ENCODE peak calls at places on chromosomes 4 and X, in five cellular contexts. One of them, this sample, is unnamed.
A peak's percentile ranks its signal among the peaks of the same experiment; 100 is the strongest.

GRCh38 chr4:3489451-3489962 is 26.4 kb downstream of the DOK7 start:
- DNase-seq in H9: no peak
- DNase-seq in mammary epithelial cell: no peak
- DNase-seq in lower leg skin: no peak
- DNase-seq in lung: no peak
- DNase-seq in this sample: no peak

GRCh38 chr4:17812801-17813200 is 2.0 kb downstream of the NCAPG start:
- DNase-seq in mammary epithelial cell: no peak
- DNase-seq in lung: no peak
- DNase-seq in H9: no peak
- DNase-seq in lower leg skin: no peak
- DNase-seq in this sample: no peak

GRCh38 chr4:188624370-188624769 is 485.1 kb downstream of the TRIML1 start:
- DNase-seq in lung: no peak
- DNase-seq in mammary epithelial cell: no peak
- DNase-seq in lower leg skin: no peak
- DNase-seq in H9: no peak
- DNase-seq in this sample: no peak

GRCh38 chr4:74161676-74162450 is 3.9 kb downstream of the MTHFD2L start:
- DNase-seq in mammary epithelial cell: no peak
- DNase-seq in lung: no peak
- DNase-seq in lower leg skin: no peak
- DNase-seq in H9: no peak
- DNase-seq in this sample: no peak

GRCh38 chrX:136497556-136498048 is at the start of gene HTATSF1:
- DNase-seq in lung: no peak
- DNase-seq in mammary epithelial cell: no peak
- DNase-seq in lower leg skin: peak; percentile 85
- DNase-seq in H9: no peak
- DNase-seq in this sample: no peak

GRCh38 chr4:137310156-137310555 is 222.1 kb downstream of the PCDH18 start:
- DNase-seq in lung: no peak
- DNase-seq in mammary epithelial cell: peak; percentile 7
- DNase-seq in H9: no peak
- DNase-seq in lower leg skin: no peak
- DNase-seq in this sample: no peak

GRCh38 chrX:49272426-49272825 is 2.8 kb downstream of the PPP1R3F start:
- DNase-seq in lung: no peak
- DNase-seq in lower leg skin: no peak
- DNase-seq in mammary epithelial cell: no peak
- DNase-seq in H9: no peak
- DNase-seq in this sample: no peak

GRCh38 chrX:121642415-121642814 is 595.0 kb downstream of the GLUD2 start:
- DNase-seq in lower leg skin: no peak
- DNase-seq in H9: no peak
- DNase-seq in lung: no peak
- DNase-seq in mammary epithelial cell: peak; percentile 44
- DNase-seq in this sample: no peak

GRCh38 chr4:148044889-148045352 is 313.0 kb downstream of the ARHGAP10 start:
- DNase-seq in lower leg skin: no peak
- DNase-seq in lung: no peak
- DNase-seq in H9: no peak
- DNase-seq in mammary epithelial cell: no peak
- DNase-seq in this sample: no peak

GRCh38 chr4:30724217-30724616 is 4.0 kb downstream of the PCDH7 start:
- DNase-seq in lung: no peak
- DNase-seq in mammary epithelial cell: no peak
- DNase-seq in H9: no peak
- DNase-seq in lower leg skin: no peak
- DNase-seq in this sample: no peak

GRCh38 chr4:166312166-166312565 is 439.1 kb downstream of the TLL1 start:
- DNase-seq in H9: no peak
- DNase-seq in lung: no peak
- DNase-seq in mammary epithelial cell: no peak
- DNase-seq in lower leg skin: no peak
- DNase-seq in this sample: no peak

GRCh38 chr4:102439835-102440234 is 61.3 kb upstream of the NFKB1 start:
- DNase-seq in H9: no peak
- DNase-seq in lung: no peak
- DNase-seq in mammary epithelial cell: peak; percentile 45
- DNase-seq in lower leg skin: no peak
- DNase-seq in this sample: no peak

GRCh38 chrX:18983711-18984380 is at the start of gene PHKA2:
- DNase-seq in mammary epithelial cell: peak; percentile 62
- DNase-seq in lung: peak; percentile 48
- DNase-seq in H9: peak; percentile 57
- DNase-seq in lower leg skin: peak; percentile 88
- DNase-seq in this sample: no peak

GRCh38 chr4:7206385-7206784 is 14.0 kb downstream of the SORCS2 start:
- DNase-seq in lower leg skin: no peak
- DNase-seq in mammary epithelial cell: no peak
- DNase-seq in H9: no peak
- DNase-seq in lung: no peak
- DNase-seq in this sample: no peak

GRCh38 chrX:18898517-18898916 is 85.4 kb downstream of the PHKA2 start:
- DNase-seq in mammary epithelial cell: no peak
- DNase-seq in H9: no peak
- DNase-seq in lung: no peak
- DNase-seq in lower leg skin: no peak
- DNase-seq in this sample: no peak

GRCh38 chr4:57110635-57111546 is 706 bp upstream of the IGFBP7 start:
- DNase-seq in lung: peak; percentile 58
- DNase-seq in lower leg skin: peak; percentile 87
- DNase-seq in H9: peak; percentile 67
- DNase-seq in mammary epithelial cell: peak; percentile 64
- DNase-seq in this sample: peak; percentile 42

GRCh38 chr4:161583549-161583948 is 580.3 kb downstream of the FSTL5 start:
- DNase-seq in lung: no peak
- DNase-seq in lower leg skin: no peak
- DNase-seq in mammary epithelial cell: no peak
- DNase-seq in H9: no peak
- DNase-seq in this sample: no peak

GRCh38 chrX:2497961-2498780 is 2.6 kb downstream of the DHRSX start:
- DNase-seq in H9: no peak
- DNase-seq in lower leg skin: peak; percentile 59
- DNase-seq in mammary epithelial cell: no peak
- DNase-seq in lung: no peak
- DNase-seq in this sample: no peak

GRCh38 chr4:163665521-163666334 is 171.2 kb downstream of the TMA16 start:
- DNase-seq in lung: no peak
- DNase-seq in mammary epithelial cell: no peak
- DNase-seq in H9: no peak
- DNase-seq in lower leg skin: no peak
- DNase-seq in this sample: no peak

GRCh38 chrX:50718791-50719190 is 95.2 kb downstream of the SHROOM4 start:
- DNase-seq in mammary epithelial cell: no peak
- DNase-seq in H9: no peak
- DNase-seq in lung: no peak
- DNase-seq in lower leg skin: no peak
- DNase-seq in this sample: no peak

GRCh38 chr4:2671267-2671895 is 84.8 kb downstream of the TNIP2 start:
- DNase-seq in lung: no peak
- DNase-seq in mammary epithelial cell: peak; percentile 29
- DNase-seq in lower leg skin: peak; percentile 66
- DNase-seq in H9: no peak
- DNase-seq in this sample: no peak

GRCh38 chr4:140704392-140704955 is 51.7 kb downstream of the TBC1D9 start:
- DNase-seq in mammary epithelial cell: no peak
- DNase-seq in lower leg skin: no peak
- DNase-seq in lung: no peak
- DNase-seq in H9: no peak
- DNase-seq in this sample: no peak

GRCh38 chr4:127648061-127648460 is 15.3 kb downstream of the INTU start:
- DNase-seq in lung: no peak
- DNase-seq in H9: no peak
- DNase-seq in lower leg skin: no peak
- DNase-seq in mammary epithelial cell: no peak
- DNase-seq in this sample: no peak

GRCh38 chr4:127641524-127641923 is 8.8 kb downstream of the INTU start:
- DNase-seq in H9: no peak
- DNase-seq in lower leg skin: no peak
- DNase-seq in mammary epithelial cell: no peak
- DNase-seq in lung: no peak
- DNase-seq in this sample: no peak

GRCh38 chr4:127642169-127642568 is 9.4 kb downstream of the INTU start:
- DNase-seq in lower leg skin: no peak
- DNase-seq in H9: no peak
- DNase-seq in mammary epithelial cell: no peak
- DNase-seq in lung: no peak
- DNase-seq in this sample: no peak

GRCh38 chr4:127643791-127644190 is 11.0 kb downstream of the INTU start:
- DNase-seq in H9: no peak
- DNase-seq in lower leg skin: no peak
- DNase-seq in lung: no peak
- DNase-seq in mammary epithelial cell: no peak
- DNase-seq in this sample: no peak
- TF ChIP-seq CTCF in H9: no peak
- TF ChIP-seq CTCF in lower leg skin: no peak
- TF ChIP-seq CTCF in lung: no peak
- TF ChIP-seq CTCF in mammary epithelial cell: no peak
- TF ChIP-seq CTCF in this sample: no peak

DNA sequence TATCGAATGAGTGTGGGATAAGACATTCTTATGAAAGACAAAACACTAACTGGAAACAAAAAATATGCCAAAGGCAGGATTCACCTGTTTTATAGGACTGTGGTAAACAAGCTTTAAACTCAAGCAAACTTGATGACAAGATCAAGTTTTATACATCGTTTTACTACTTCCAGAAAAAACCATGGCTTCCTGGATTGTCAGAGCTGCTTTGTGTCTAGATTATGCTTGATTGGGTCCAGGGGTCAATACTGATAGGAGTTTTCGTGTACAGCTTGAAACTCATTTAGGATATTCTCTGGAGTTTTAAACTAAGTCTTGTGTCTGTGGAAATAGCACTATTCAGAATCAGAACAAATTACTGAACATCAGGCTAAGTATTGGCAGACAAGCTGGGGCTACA is 13.0 kb downstream of the HCCS start:
- DNase-seq in mammary epithelial cell: no peak
- DNase-seq in lower leg skin: no peak
- DNase-seq in lung: no peak
- DNase-seq in H9: no peak
- DNase-seq in this sample: no peak
- TF ChIP-seq CTCF in mammary epithelial cell: no peak
- TF ChIP-seq CTCF in lower leg skin: no peak
- TF ChIP-seq CTCF in lung: no peak
- TF ChIP-seq CTCF in H9: no peak
- TF ChIP-seq CTCF in this sample: no peak

GRCh38 chrX:35040871-35041270 is 98.3 kb downstream of the FAM47B start:
- DNase-seq in lower leg skin: no peak
- DNase-seq in H9: no peak
- DNase-seq in mammary epithelial cell: no peak
- DNase-seq in lung: no peak
- DNase-seq in this sample: no peak
- TF ChIP-seq CTCF in lower leg skin: no peak
- TF ChIP-seq CTCF in H9: no peak
- TF ChIP-seq CTCF in mammary epithelial cell: no peak
- TF ChIP-seq CTCF in lung: no peak
- TF ChIP-seq CTCF in this sample: no peak

GRCh38 chr4:177907736-177908424 is 465.6 kb upstream of the AGA start:
- DNase-seq in lung: no peak
- DNase-seq in mammary epithelial cell: no peak
- DNase-seq in lower leg skin: no peak
- DNase-seq in H9: no peak
- DNase-seq in this sample: no peak
- TF ChIP-seq CTCF in lung: no peak
- TF ChIP-seq CTCF in mammary epithelial cell: no peak
- TF ChIP-seq CTCF in lower leg skin: no peak
- TF ChIP-seq CTCF in H9: no peak
- TF ChIP-seq CTCF in this sample: no peak

DNA sequence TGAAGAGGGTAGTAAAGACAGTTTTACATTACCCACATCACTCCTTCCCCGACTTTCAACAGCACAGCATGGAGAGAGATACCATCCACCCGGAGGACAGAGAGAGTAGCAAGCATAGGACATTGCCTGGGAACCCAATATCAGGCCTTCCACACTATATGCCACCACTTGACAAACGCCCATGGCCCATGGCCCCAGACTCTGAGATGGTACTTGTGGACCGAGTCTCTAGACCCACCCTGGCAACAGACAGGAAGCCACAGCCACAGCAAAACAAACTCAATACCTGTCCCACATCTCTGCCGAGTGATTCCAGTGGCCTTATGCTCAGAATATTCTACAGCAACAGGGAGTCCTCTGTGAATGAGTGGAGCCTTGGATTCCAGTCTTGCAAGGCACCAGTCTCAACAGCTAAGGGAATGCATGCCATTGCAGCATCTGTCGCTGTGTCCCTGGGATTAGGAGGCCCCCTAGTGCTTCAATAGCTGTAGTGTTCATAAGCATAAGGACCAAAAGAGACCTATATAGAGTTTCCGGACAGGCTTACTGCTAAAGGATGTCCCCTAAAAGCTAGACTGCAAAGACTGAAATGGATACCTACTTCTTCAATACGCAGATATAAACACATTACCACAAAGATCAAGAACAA is 14.7 kb upstream of the CT55 start:
- DNase-seq in H9: peak; percentile 59
- DNase-seq in mammary epithelial cell: peak; percentile 53
- DNase-seq in lower leg skin: no peak
- DNase-seq in lung: peak; percentile 38
- DNase-seq in this sample: no peak
- TF ChIP-seq CTCF in H9: peak; percentile 62
- TF ChIP-seq CTCF in mammary epithelial cell: peak; percentile 73
- TF ChIP-seq CTCF in lower leg skin: no peak
- TF ChIP-seq CTCF in lung: peak; percentile 37
- TF ChIP-seq CTCF in this sample: no peak

GRCh38 chr4:84456157-84456556 is 42.9 kb downstream of the NKX6-1 start:
- DNase-seq in lower leg skin: no peak
- DNase-seq in mammary epithelial cell: no peak
- DNase-seq in H9: no peak
- DNase-seq in lung: no peak
- DNase-seq in this sample: no peak

GRCh38 chr4:84455697-84456096 is 43.4 kb downstream of the NKX6-1 start:
- DNase-seq in mammary epithelial cell: no peak
- DNase-seq in H9: no peak
- DNase-seq in lung: no peak
- DNase-seq in lower leg skin: no peak
- DNase-seq in this sample: no peak

DNA sequence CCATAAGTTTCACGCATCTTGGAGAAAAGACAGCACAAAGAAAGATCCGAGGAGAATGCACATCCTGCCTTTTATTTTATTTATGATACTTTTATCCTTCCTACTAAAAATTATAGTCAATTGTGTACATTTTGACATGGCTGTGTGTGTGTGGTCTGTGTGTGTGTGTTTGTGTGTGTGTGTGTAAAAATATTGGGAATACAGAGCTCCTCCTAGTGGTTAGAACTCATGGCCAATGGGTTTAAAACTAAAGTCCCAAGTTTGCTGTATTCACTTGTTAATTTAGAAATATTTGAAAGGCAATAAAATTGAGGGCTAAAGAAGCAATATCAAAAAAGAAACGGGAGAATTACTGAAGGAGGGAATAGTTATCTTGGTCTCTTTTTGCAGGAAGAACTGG is 47.5 kb downstream of the NKX6-1 start:
- DNase-seq in lower leg skin: no peak
- DNase-seq in H9: no peak
- DNase-seq in mammary epithelial cell: no peak
- DNase-seq in lung: no peak
- DNase-seq in this sample: no peak
- TF ChIP-seq CTCF in lower leg skin: no peak
- TF ChIP-seq CTCF in H9: peak; percentile 74
- TF ChIP-seq CTCF in mammary epithelial cell: peak; percentile 52
- TF ChIP-seq CTCF in lung: no peak
- TF ChIP-seq CTCF in this sample: no peak

This sample was measured in natural killer cell.